ENCODE peak calls at places on chromosomes 12 and 14, in nine cellular contexts. One of them, this sample, is unnamed.

GRCh38 chr12:90959538-90960139 is 4.7 kb upstream of the CCER1 start:
- DNase-seq in M059J: peak
- DNase-seq in NCI-H1048: no peak
- DNase-seq in iPS-NIHi11: peak
- DNase-seq in AML-193: peak
- DNase-seq in stimulated activated CD8-positive, alpha-beta memory T cell treated with anti-CD3 and anti-CD28 coated beads, Interleukin-7, amount 100 ng/mL, for 1 hour: no peak
- DNase-seq in hippocampal formation: no peak
- DNase-seq in RPMI8226: peak
- DNase-seq in NCI-H460: peak
- DNase-seq in this sample: peak

GRCh38 chr12:69097619-69098368 is 141.6 kb upstream of the CPSF6 start:
- DNase-seq in M059J: peak
- DNase-seq in NCI-H1048: no peak
- DNase-seq in iPS-NIHi11: no peak
- DNase-seq in AML-193: no peak
- DNase-seq in stimulated activated CD8-positive, alpha-beta memory T cell treated with anti-CD3 and anti-CD28 coated beads, Interleukin-7, amount 100 ng/mL, for 1 hour: no peak
- DNase-seq in hippocampal formation: no peak
- DNase-seq in RPMI8226: no peak
- DNase-seq in NCI-H460: no peak
- DNase-seq in this sample: no peak

GRCh38 chr12:132028111-132028510 is 78.4 kb downstream of the EP400 start:
- DNase-seq in M059J: no peak
- DNase-seq in NCI-H1048: no peak
- DNase-seq in iPS-NIHi11: no peak
- DNase-seq in AML-193: no peak
- DNase-seq in stimulated activated CD8-positive, alpha-beta memory T cell treated with anti-CD3 and anti-CD28 coated beads, Interleukin-7, amount 100 ng/mL, for 1 hour: no peak
- DNase-seq in hippocampal formation: no peak
- DNase-seq in RPMI8226: no peak
- DNase-seq in NCI-H460: no peak
- DNase-seq in this sample: no peak

GRCh38 chr12:70196732-70197361 is 46.4 kb upstream of the CNOT2 start:
- DNase-seq in M059J: no peak
- DNase-seq in NCI-H1048: no peak
- DNase-seq in iPS-NIHi11: no peak
- DNase-seq in AML-193: no peak
- DNase-seq in stimulated activated CD8-positive, alpha-beta memory T cell treated with anti-CD3 and anti-CD28 coated beads, Interleukin-7, amount 100 ng/mL, for 1 hour: no peak
- DNase-seq in hippocampal formation: no peak
- DNase-seq in RPMI8226: no peak
- DNase-seq in NCI-H460: no peak
- DNase-seq in this sample: no peak

GRCh38 chr12:89016970-89017778 is 335.1 kb downstream of the DUSP6 start:
- DNase-seq in M059J: peak
- DNase-seq in NCI-H1048: peak
- DNase-seq in iPS-NIHi11: peak
- DNase-seq in AML-193: peak
- DNase-seq in stimulated activated CD8-positive, alpha-beta memory T cell treated with anti-CD3 and anti-CD28 coated beads, Interleukin-7, amount 100 ng/mL, for 1 hour: no peak
- DNase-seq in hippocampal formation: peak
- DNase-seq in RPMI8226: peak
- DNase-seq in NCI-H460: peak
- DNase-seq in this sample: peak

GRCh38 chr14:93892923-93893549 is 34.1 kb upstream of the FAM181A start:
- DNase-seq in M059J: peak
- DNase-seq in NCI-H1048: peak
- DNase-seq in iPS-NIHi11: peak
- DNase-seq in AML-193: no peak
- DNase-seq in stimulated activated CD8-positive, alpha-beta memory T cell treated with anti-CD3 and anti-CD28 coated beads, Interleukin-7, amount 100 ng/mL, for 1 hour: peak
- DNase-seq in hippocampal formation: peak
- DNase-seq in RPMI8226: peak
- DNase-seq in NCI-H460: peak
- DNase-seq in this sample: peak

GRCh38 chr12:107992870-107993451 is 136.1 kb upstream of the WSCD2 start:
- DNase-seq in M059J: peak
- DNase-seq in NCI-H1048: no peak
- DNase-seq in iPS-NIHi11: peak
- DNase-seq in AML-193: peak
- DNase-seq in stimulated activated CD8-positive, alpha-beta memory T cell treated with anti-CD3 and anti-CD28 coated beads, Interleukin-7, amount 100 ng/mL, for 1 hour: no peak
- DNase-seq in hippocampal formation: no peak
- DNase-seq in RPMI8226: peak
- DNase-seq in NCI-H460: peak
- DNase-seq in this sample: peak

GRCh38 chr12:111304642-111305071 is 64.2 kb downstream of the PHETA1 start:
- DNase-seq in M059J: no peak
- DNase-seq in NCI-H1048: no peak
- DNase-seq in iPS-NIHi11: peak
- DNase-seq in AML-193: peak
- DNase-seq in stimulated activated CD8-positive, alpha-beta memory T cell treated with anti-CD3 and anti-CD28 coated beads, Interleukin-7, amount 100 ng/mL, for 1 hour: no peak
- DNase-seq in hippocampal formation: no peak
- DNase-seq in RPMI8226: peak
- DNase-seq in NCI-H460: no peak
- DNase-seq in this sample: no peak

GRCh38 chr12:74619886-74620285 is 82.3 kb downstream of the ATXN7L3B start:
- DNase-seq in M059J: no peak
- DNase-seq in NCI-H1048: no peak
- DNase-seq in iPS-NIHi11: no peak
- DNase-seq in AML-193: no peak
- DNase-seq in stimulated activated CD8-positive, alpha-beta memory T cell treated with anti-CD3 and anti-CD28 coated beads, Interleukin-7, amount 100 ng/mL, for 1 hour: no peak
- DNase-seq in hippocampal formation: no peak
- DNase-seq in RPMI8226: no peak
- DNase-seq in NCI-H460: no peak
- DNase-seq in this sample: no peak

GRCh38 chr12:1977588-1977987 is 26.7 kb downstream of the DCP1B start:
- DNase-seq in M059J: no peak
- DNase-seq in NCI-H1048: no peak
- DNase-seq in iPS-NIHi11: no peak
- DNase-seq in AML-193: no peak
- DNase-seq in stimulated activated CD8-positive, alpha-beta memory T cell treated with anti-CD3 and anti-CD28 coated beads, Interleukin-7, amount 100 ng/mL, for 1 hour: no peak
- DNase-seq in hippocampal formation: no peak
- DNase-seq in RPMI8226: no peak
- DNase-seq in NCI-H460: no peak
- DNase-seq in this sample: no peak

GRCh38 chr12:9798008-9798619 is 29.2 kb upstream of the KLRF1 start:
- DNase-seq in M059J: peak
- DNase-seq in NCI-H1048: no peak
- DNase-seq in iPS-NIHi11: peak
- DNase-seq in AML-193: peak
- DNase-seq in stimulated activated CD8-positive, alpha-beta memory T cell treated with anti-CD3 and anti-CD28 coated beads, Interleukin-7, amount 100 ng/mL, for 1 hour: peak
- DNase-seq in hippocampal formation: peak
- DNase-seq in RPMI8226: peak
- DNase-seq in NCI-H460: peak
- DNase-seq in this sample: peak

GRCh38 chr14:64682173-64682710 is 22.0 kb upstream of the PLEKHG3 start:
- DNase-seq in M059J: peak
- DNase-seq in NCI-H1048: no peak
- DNase-seq in iPS-NIHi11: no peak
- DNase-seq in AML-193: no peak
- DNase-seq in stimulated activated CD8-positive, alpha-beta memory T cell treated with anti-CD3 and anti-CD28 coated beads, Interleukin-7, amount 100 ng/mL, for 1 hour: no peak
- DNase-seq in hippocampal formation: peak
- DNase-seq in RPMI8226: no peak
- DNase-seq in NCI-H460: no peak
- DNase-seq in this sample: no peak

GRCh38 chr12:14454098-14454907 is 88.8 kb downstream of the ATF7IP start:
- DNase-seq in M059J: peak
- DNase-seq in NCI-H1048: no peak
- DNase-seq in iPS-NIHi11: peak
- DNase-seq in AML-193: peak
- DNase-seq in stimulated activated CD8-positive, alpha-beta memory T cell treated with anti-CD3 and anti-CD28 coated beads, Interleukin-7, amount 100 ng/mL, for 1 hour: no peak
- DNase-seq in hippocampal formation: no peak
- DNase-seq in RPMI8226: peak
- DNase-seq in NCI-H460: peak
- DNase-seq in this sample: peak

GRCh38 chr12:113486722-113487121 is 15.1 kb upstream of the LHX5 start:
- DNase-seq in M059J: no peak
- DNase-seq in NCI-H1048: no peak
- DNase-seq in iPS-NIHi11: no peak
- DNase-seq in AML-193: no peak
- DNase-seq in stimulated activated CD8-positive, alpha-beta memory T cell treated with anti-CD3 and anti-CD28 coated beads, Interleukin-7, amount 100 ng/mL, for 1 hour: no peak
- DNase-seq in hippocampal formation: no peak
- DNase-seq in RPMI8226: no peak
- DNase-seq in NCI-H460: no peak
- DNase-seq in this sample: no peak

GRCh38 chr12:126545411-126545810 is 1480.2 kb downstream of the AACS start:
- DNase-seq in M059J: no peak
- DNase-seq in NCI-H1048: no peak
- DNase-seq in iPS-NIHi11: no peak
- DNase-seq in AML-193: no peak
- DNase-seq in stimulated activated CD8-positive, alpha-beta memory T cell treated with anti-CD3 and anti-CD28 coated beads, Interleukin-7, amount 100 ng/mL, for 1 hour: no peak
- DNase-seq in hippocampal formation: no peak
- DNase-seq in RPMI8226: no peak
- DNase-seq in NCI-H460: no peak
- DNase-seq in this sample: no peak

GRCh38 chr12:130761537-130762318 is 45.6 kb upstream of the RIMBP2 start:
- DNase-seq in M059J: peak
- DNase-seq in NCI-H1048: no peak
- DNase-seq in iPS-NIHi11: peak
- DNase-seq in AML-193: no peak
- DNase-seq in stimulated activated CD8-positive, alpha-beta memory T cell treated with anti-CD3 and anti-CD28 coated beads, Interleukin-7, amount 100 ng/mL, for 1 hour: peak
- DNase-seq in hippocampal formation: peak
- DNase-seq in RPMI8226: peak
- DNase-seq in NCI-H460: peak
- DNase-seq in this sample: peak

GRCh38 chr14:64986578-64987571 is at the start of gene FNTB:
- DNase-seq in M059J: peak
- DNase-seq in NCI-H1048: peak
- DNase-seq in iPS-NIHi11: peak
- DNase-seq in AML-193: peak
- DNase-seq in stimulated activated CD8-positive, alpha-beta memory T cell treated with anti-CD3 and anti-CD28 coated beads, Interleukin-7, amount 100 ng/mL, for 1 hour: peak
- DNase-seq in hippocampal formation: peak
- DNase-seq in RPMI8226: peak
- DNase-seq in NCI-H460: peak
- DNase-seq in this sample: peak

GRCh38 chr14:100665518-100666032 is 61.1 kb upstream of the DLK1 start:
- DNase-seq in M059J: peak
- DNase-seq in NCI-H1048: no peak
- DNase-seq in iPS-NIHi11: no peak
- DNase-seq in AML-193: no peak
- DNase-seq in stimulated activated CD8-positive, alpha-beta memory T cell treated with anti-CD3 and anti-CD28 coated beads, Interleukin-7, amount 100 ng/mL, for 1 hour: no peak
- DNase-seq in hippocampal formation: peak
- DNase-seq in RPMI8226: peak
- DNase-seq in NCI-H460: no peak
- DNase-seq in this sample: no peak

GRCh38 chr14:89302396-89302950 is 114.6 kb downstream of the FOXN3 start:
- DNase-seq in M059J: no peak
- DNase-seq in NCI-H1048: no peak
- DNase-seq in iPS-NIHi11: no peak
- DNase-seq in AML-193: no peak
- DNase-seq in stimulated activated CD8-positive, alpha-beta memory T cell treated with anti-CD3 and anti-CD28 coated beads, Interleukin-7, amount 100 ng/mL, for 1 hour: no peak
- DNase-seq in hippocampal formation: no peak
- DNase-seq in RPMI8226: no peak
- DNase-seq in NCI-H460: no peak
- DNase-seq in this sample: no peak

GRCh38 chr14:68239988-68240387 is 420.4 kb downstream of the RAD51B start:
- DNase-seq in M059J: no peak
- DNase-seq in NCI-H1048: no peak
- DNase-seq in iPS-NIHi11: no peak
- DNase-seq in AML-193: no peak
- DNase-seq in stimulated activated CD8-positive, alpha-beta memory T cell treated with anti-CD3 and anti-CD28 coated beads, Interleukin-7, amount 100 ng/mL, for 1 hour: no peak
- DNase-seq in hippocampal formation: no peak
- DNase-seq in RPMI8226: no peak
- DNase-seq in NCI-H460: no peak
- DNase-seq in this sample: peak

GRCh38 chr12:124833693-124834122 is 30.0 kb downstream of the SCARB1 start:
- DNase-seq in M059J: no peak
- DNase-seq in NCI-H1048: no peak
- DNase-seq in iPS-NIHi11: peak
- DNase-seq in AML-193: no peak
- DNase-seq in stimulated activated CD8-positive, alpha-beta memory T cell treated with anti-CD3 and anti-CD28 coated beads, Interleukin-7, amount 100 ng/mL, for 1 hour: no peak
- DNase-seq in hippocampal formation: no peak
- DNase-seq in RPMI8226: no peak
- DNase-seq in NCI-H460: no peak
- DNase-seq in this sample: no peak

GRCh38 chr12:75481013-75481705 is 604 bp downstream of the GLIPR1 start:
- DNase-seq in M059J: peak
- DNase-seq in NCI-H1048: no peak
- DNase-seq in iPS-NIHi11: no peak
- DNase-seq in AML-193: peak
- DNase-seq in stimulated activated CD8-positive, alpha-beta memory T cell treated with anti-CD3 and anti-CD28 coated beads, Interleukin-7, amount 100 ng/mL, for 1 hour: no peak
- DNase-seq in hippocampal formation: no peak
- DNase-seq in RPMI8226: peak
- DNase-seq in NCI-H460: no peak
- DNase-seq in this sample: no peak

GRCh38 chr12:27424631-27425230 is 21.8 kb upstream of the SMCO2 start:
- DNase-seq in M059J: peak
- DNase-seq in NCI-H1048: no peak
- DNase-seq in iPS-NIHi11: peak
- DNase-seq in AML-193: peak
- DNase-seq in stimulated activated CD8-positive, alpha-beta memory T cell treated with anti-CD3 and anti-CD28 coated beads, Interleukin-7, amount 100 ng/mL, for 1 hour: no peak
- DNase-seq in hippocampal formation: no peak
- DNase-seq in RPMI8226: peak
- DNase-seq in NCI-H460: peak
- DNase-seq in this sample: peak

GRCh38 chr12:53241623-53242412 is 9.8 kb upstream of the RARG start:
- DNase-seq in M059J: no peak
- DNase-seq in NCI-H1048: no peak
- DNase-seq in iPS-NIHi11: peak
- DNase-seq in AML-193: no peak
- DNase-seq in stimulated activated CD8-positive, alpha-beta memory T cell treated with anti-CD3 and anti-CD28 coated beads, Interleukin-7, amount 100 ng/mL, for 1 hour: no peak
- DNase-seq in hippocampal formation: no peak
- DNase-seq in RPMI8226: no peak
- DNase-seq in NCI-H460: no peak
- DNase-seq in this sample: no peak

GRCh38 chr12:33115716-33116115 is 219.1 kb upstream of the PKP2 start:
- DNase-seq in M059J: no peak
- DNase-seq in NCI-H1048: no peak
- DNase-seq in iPS-NIHi11: no peak
- DNase-seq in AML-193: no peak
- DNase-seq in stimulated activated CD8-positive, alpha-beta memory T cell treated with anti-CD3 and anti-CD28 coated beads, Interleukin-7, amount 100 ng/mL, for 1 hour: no peak
- DNase-seq in hippocampal formation: no peak
- DNase-seq in RPMI8226: no peak
- DNase-seq in NCI-H460: no peak
- DNase-seq in this sample: no peak

GRCh38 chr14:49512147-49512551 is 74.0 kb downstream of the RPS29 start:
- DNase-seq in M059J: peak
- DNase-seq in NCI-H1048: no peak
- DNase-seq in iPS-NIHi11: no peak
- DNase-seq in AML-193: no peak
- DNase-seq in stimulated activated CD8-positive, alpha-beta memory T cell treated with anti-CD3 and anti-CD28 coated beads, Interleukin-7, amount 100 ng/mL, for 1 hour: no peak
- DNase-seq in hippocampal formation: no peak
- DNase-seq in RPMI8226: no peak
- DNase-seq in NCI-H460: no peak
- DNase-seq in this sample: peak

GRCh38 chr14:37088816-37089215 is 83.6 kb downstream of the SLC25A21 start:
- DNase-seq in M059J: no peak
- DNase-seq in NCI-H1048: no peak
- DNase-seq in iPS-NIHi11: no peak
- DNase-seq in AML-193: no peak
- DNase-seq in stimulated activated CD8-positive, alpha-beta memory T cell treated with anti-CD3 and anti-CD28 coated beads, Interleukin-7, amount 100 ng/mL, for 1 hour: no peak
- DNase-seq in hippocampal formation: no peak
- DNase-seq in RPMI8226: no peak
- DNase-seq in NCI-H460: no peak
- DNase-seq in this sample: no peak

GRCh38 chr12:39426636-39427245 is 16.2 kb downstream of the KIF21A start:
- DNase-seq in M059J: peak
- DNase-seq in NCI-H1048: no peak
- DNase-seq in iPS-NIHi11: no peak
- DNase-seq in AML-193: no peak
- DNase-seq in stimulated activated CD8-positive, alpha-beta memory T cell treated with anti-CD3 and anti-CD28 coated beads, Interleukin-7, amount 100 ng/mL, for 1 hour: no peak
- DNase-seq in hippocampal formation: no peak
- DNase-seq in RPMI8226: no peak
- DNase-seq in NCI-H460: no peak
- DNase-seq in this sample: no peak

GRCh38 chr12:19992311-19992710 is 376.0 kb upstream of the PDE3A start:
- DNase-seq in M059J: no peak
- DNase-seq in NCI-H1048: no peak
- DNase-seq in iPS-NIHi11: no peak
- DNase-seq in AML-193: no peak
- DNase-seq in stimulated activated CD8-positive, alpha-beta memory T cell treated with anti-CD3 and anti-CD28 coated beads, Interleukin-7, amount 100 ng/mL, for 1 hour: no peak
- DNase-seq in hippocampal formation: no peak
- DNase-seq in RPMI8226: no peak
- DNase-seq in NCI-H460: no peak
- DNase-seq in this sample: peak

GRCh38 chr12:25970916-25971674 is 12.6 kb downstream of the RASSF8 start:
- DNase-seq in M059J: no peak
- DNase-seq in NCI-H1048: no peak
- DNase-seq in iPS-NIHi11: no peak
- DNase-seq in AML-193: no peak
- DNase-seq in stimulated activated CD8-positive, alpha-beta memory T cell treated with anti-CD3 and anti-CD28 coated beads, Interleukin-7, amount 100 ng/mL, for 1 hour: no peak
- DNase-seq in hippocampal formation: no peak
- DNase-seq in RPMI8226: no peak
- DNase-seq in NCI-H460: no peak
- DNase-seq in this sample: no peak

GRCh38 chr12:102408487-102409297 is 71.7 kb downstream of the IGF1 start:
- DNase-seq in M059J: no peak
- DNase-seq in NCI-H1048: no peak
- DNase-seq in iPS-NIHi11: no peak
- DNase-seq in AML-193: no peak
- DNase-seq in stimulated activated CD8-positive, alpha-beta memory T cell treated with anti-CD3 and anti-CD28 coated beads, Interleukin-7, amount 100 ng/mL, for 1 hour: no peak
- DNase-seq in hippocampal formation: no peak
- DNase-seq in RPMI8226: no peak
- DNase-seq in NCI-H460: no peak
- DNase-seq in this sample: no peak